ENCODE peak calls at places on chromosomes 5 and 9, in eight cellular contexts. One of them, this sample, is unnamed. For H3K4me1, the result is how much of the 10 kb centered on the place peaks cover.

GRCh38 chr5:67693956-67694564 is 497.5 kb upstream of the CD180 start:
- DNase-seq in thyroid gland: peak
- DNase-seq in upper lobe of right lung: peak
- DNase-seq in neuronal stem cell: no peak
- DNase-seq in colonic mucosa: peak
- DNase-seq in cardiac muscle cell: peak
- DNase-seq in DND-41: no peak
- DNase-seq in small intestine: peak
- DNase-seq in this sample: no peak

GRCh38 chr5:143619038-143619437 is 192.9 kb upstream of the HMHB1 start:
- DNase-seq in cardiac muscle cell: no peak
- DNase-seq in thyroid gland: no peak
- DNase-seq in small intestine: no peak
- DNase-seq in upper lobe of right lung: no peak
- DNase-seq in DND-41: no peak
- DNase-seq in neuronal stem cell: no peak
- DNase-seq in colonic mucosa: no peak
- DNase-seq in this sample: no peak

GRCh38 chr9:110672873-110673508 is 4.4 kb downstream of the MUSK start:
- DNase-seq in colonic mucosa: no peak
- DNase-seq in neuronal stem cell: no peak
- DNase-seq in thyroid gland: no peak
- DNase-seq in small intestine: no peak
- DNase-seq in DND-41: no peak
- DNase-seq in cardiac muscle cell: no peak
- DNase-seq in upper lobe of right lung: no peak
- DNase-seq in this sample: no peak

GRCh38 chr5:142551242-142552067 is 134.4 kb downstream of the FGF1 start:
- DNase-seq in colonic mucosa: no peak
- DNase-seq in cardiac muscle cell: peak
- DNase-seq in small intestine: peak
- DNase-seq in neuronal stem cell: peak
- DNase-seq in thyroid gland: no peak
- DNase-seq in upper lobe of right lung: no peak
- DNase-seq in DND-41: no peak
- DNase-seq in this sample: no peak

GRCh38 chr5:52682492-52682891 is 105.2 kb upstream of the ITGA1 start:
- DNase-seq in DND-41: no peak
- DNase-seq in cardiac muscle cell: no peak
- DNase-seq in small intestine: no peak
- DNase-seq in neuronal stem cell: no peak
- DNase-seq in colonic mucosa: no peak
- DNase-seq in thyroid gland: no peak
- DNase-seq in upper lobe of right lung: no peak
- DNase-seq in this sample: no peak

GRCh38 chr9:124286292-124286931 is 28.7 kb downstream of the NEK6 start:
- DNase-seq in DND-41: no peak
- DNase-seq in colonic mucosa: peak
- DNase-seq in cardiac muscle cell: no peak
- DNase-seq in upper lobe of right lung: peak
- DNase-seq in neuronal stem cell: no peak
- DNase-seq in small intestine: peak
- DNase-seq in thyroid gland: no peak
- DNase-seq in this sample: no peak

GRCh38 chr9:113444736-113445135 is 18.8 kb upstream of the RGS3 start:
- DNase-seq in upper lobe of right lung: no peak
- DNase-seq in neuronal stem cell: no peak
- DNase-seq in cardiac muscle cell: no peak
- DNase-seq in DND-41: no peak
- DNase-seq in thyroid gland: no peak
- DNase-seq in colonic mucosa: no peak
- DNase-seq in small intestine: no peak
- DNase-seq in this sample: no peak

GRCh38 chr5:141875022-141875740 is 3.0 kb downstream of the PCDH1 start:
- DNase-seq in upper lobe of right lung: no peak
- DNase-seq in small intestine: no peak
- DNase-seq in colonic mucosa: no peak
- DNase-seq in thyroid gland: no peak
- DNase-seq in cardiac muscle cell: no peak
- DNase-seq in neuronal stem cell: no peak
- DNase-seq in DND-41: no peak
- DNase-seq in this sample: no peak

GRCh38 chr5:145479862-145480261 is 355.3 kb downstream of the PRELID2 start:
- DNase-seq in cardiac muscle cell: no peak
- DNase-seq in DND-41: no peak
- DNase-seq in small intestine: no peak
- DNase-seq in thyroid gland: no peak
- DNase-seq in colonic mucosa: no peak
- DNase-seq in neuronal stem cell: no peak
- DNase-seq in upper lobe of right lung: no peak
- DNase-seq in this sample: no peak

GRCh38 chr9:113567361-113568080 is 104.0 kb downstream of the RGS3 start:
- DNase-seq in thyroid gland: no peak
- DNase-seq in cardiac muscle cell: no peak
- DNase-seq in colonic mucosa: no peak
- DNase-seq in upper lobe of right lung: peak
- DNase-seq in small intestine: no peak
- DNase-seq in neuronal stem cell: no peak
- DNase-seq in DND-41: no peak
- DNase-seq in this sample: no peak

GRCh38 chr5:133473291-133473690 is 139.1 kb downstream of the FSTL4 start:
- DNase-seq in upper lobe of right lung: no peak
- DNase-seq in colonic mucosa: no peak
- DNase-seq in small intestine: no peak
- DNase-seq in thyroid gland: no peak
- DNase-seq in cardiac muscle cell: no peak
- DNase-seq in DND-41: no peak
- DNase-seq in neuronal stem cell: no peak
- DNase-seq in this sample: no peak

GRCh38 chr5:133475986-133476385 is 136.4 kb downstream of the FSTL4 start:
- DNase-seq in thyroid gland: no peak
- DNase-seq in upper lobe of right lung: no peak
- DNase-seq in colonic mucosa: no peak
- DNase-seq in neuronal stem cell: no peak
- DNase-seq in DND-41: no peak
- DNase-seq in cardiac muscle cell: no peak
- DNase-seq in small intestine: no peak
- DNase-seq in this sample: no peak

GRCh38 chr5:133471699-133472098 is 140.6 kb downstream of the FSTL4 start:
- DNase-seq in DND-41: no peak
- DNase-seq in cardiac muscle cell: no peak
- DNase-seq in neuronal stem cell: no peak
- DNase-seq in colonic mucosa: no peak
- DNase-seq in upper lobe of right lung: no peak
- DNase-seq in thyroid gland: no peak
- DNase-seq in small intestine: no peak
- DNase-seq in this sample: no peak

GRCh38 chr5:133472829-133473228 is 139.5 kb downstream of the FSTL4 start:
- DNase-seq in colonic mucosa: no peak
- DNase-seq in DND-41: no peak
- DNase-seq in thyroid gland: no peak
- DNase-seq in small intestine: no peak
- DNase-seq in neuronal stem cell: no peak
- DNase-seq in cardiac muscle cell: no peak
- DNase-seq in upper lobe of right lung: no peak
- DNase-seq in this sample: no peak

DNA sequence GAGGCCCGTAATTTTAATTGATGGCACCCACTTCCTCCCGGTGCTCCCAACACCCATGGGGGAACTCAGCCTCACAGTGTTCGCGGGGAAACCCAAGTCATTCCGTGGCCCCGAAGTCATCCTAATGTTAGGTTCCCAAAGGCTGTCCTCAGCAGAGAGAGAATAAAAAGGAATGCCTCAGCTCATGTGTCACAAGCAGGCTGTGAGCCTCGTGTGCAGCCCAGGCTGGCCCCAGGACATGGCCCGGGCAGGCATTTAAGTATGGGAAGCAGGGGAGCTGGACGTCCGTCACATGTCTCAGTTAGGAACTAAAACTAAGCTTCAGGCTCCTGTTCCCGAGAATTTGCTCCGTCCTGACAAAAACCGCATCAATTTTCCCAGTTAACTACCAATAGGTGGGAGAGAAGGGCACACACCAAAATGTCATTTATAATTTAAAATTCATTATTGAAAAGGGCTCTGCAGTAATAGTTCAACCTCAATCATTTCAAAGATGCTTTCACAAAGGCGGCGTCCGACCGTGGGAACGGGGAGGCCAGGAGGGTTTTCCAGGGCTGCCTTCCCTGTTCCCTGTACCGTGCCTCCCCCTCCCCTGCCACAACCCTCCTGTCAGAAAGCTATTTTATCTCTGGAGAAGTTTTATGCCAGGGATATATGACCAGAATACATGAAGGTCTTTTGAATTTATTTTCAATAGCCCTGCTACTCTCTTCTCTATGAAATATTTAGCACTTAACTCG is 137.3 kb downstream of the FSTL4 start:
- DNase-seq in thyroid gland: no peak
- DNase-seq in colonic mucosa: no peak
- DNase-seq in DND-41: peak
- DNase-seq in upper lobe of right lung: no peak
- DNase-seq in small intestine: no peak
- DNase-seq in neuronal stem cell: no peak
- DNase-seq in cardiac muscle cell: no peak
- DNase-seq in this sample: no peak
- H3K4me1 ChIP-seq in thyroid gland: under half
- H3K4me1 ChIP-seq in colonic mucosa: under half
- H3K4me1 ChIP-seq in DND-41: under half
- H3K4me1 ChIP-seq in upper lobe of right lung: under half
- H3K4me1 ChIP-seq in small intestine: under half
- H3K4me1 ChIP-seq in neuronal stem cell: under half
- H3K4me1 ChIP-seq in cardiac muscle cell: under half
- H3K4me1 ChIP-seq in this sample: under half

DNA sequence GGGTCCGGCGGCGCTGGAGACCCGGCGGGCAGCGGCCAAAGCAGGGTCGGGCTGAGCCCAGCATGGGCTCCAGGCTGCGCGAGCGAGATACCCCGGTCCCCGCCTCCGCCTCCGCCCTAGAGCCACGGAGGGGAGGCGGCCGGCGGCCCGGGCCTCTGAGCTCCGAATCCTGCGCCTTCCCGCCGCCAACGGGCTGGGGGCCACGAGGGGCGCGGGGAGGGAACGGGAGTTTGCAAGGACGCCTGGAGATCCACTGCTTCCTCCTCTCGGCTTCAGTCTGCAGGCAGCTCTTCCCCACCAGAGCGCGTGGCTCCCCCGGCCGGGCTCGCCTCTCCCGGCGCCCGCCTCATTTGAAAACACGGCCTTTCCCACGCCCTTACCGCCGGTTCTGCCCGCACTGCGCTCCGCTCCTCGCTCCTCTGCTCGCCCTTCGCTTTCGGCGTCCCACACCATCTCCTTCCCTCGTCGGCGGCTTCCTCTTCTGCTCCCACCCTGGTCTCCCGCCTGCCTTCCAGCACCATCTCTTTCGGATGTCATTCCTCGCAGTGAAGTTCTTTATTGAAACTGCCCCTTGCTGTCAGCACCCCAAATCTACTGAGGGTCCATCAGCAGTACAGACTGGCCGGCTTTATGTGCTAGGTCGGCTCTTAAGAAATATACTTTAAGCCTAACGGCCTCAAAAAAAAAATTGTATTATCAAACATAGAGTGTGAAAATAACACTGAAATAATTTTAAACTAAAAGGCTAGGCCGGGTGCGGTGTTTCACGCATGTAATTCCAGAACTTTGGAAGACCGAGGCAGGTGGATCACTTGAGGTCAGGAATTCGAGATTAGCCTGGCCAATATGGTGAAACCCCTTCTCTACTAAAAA is 105.0 kb upstream of the FAM120A start:
- DNase-seq in thyroid gland: no peak
- DNase-seq in DND-41: no peak
- DNase-seq in neuronal stem cell: peak
- DNase-seq in upper lobe of right lung: peak
- DNase-seq in small intestine: no peak
- DNase-seq in cardiac muscle cell: peak
- DNase-seq in colonic mucosa: no peak
- DNase-seq in this sample: no peak
- H3K4me3 ChIP-seq in thyroid gland: peak
- H3K4me3 ChIP-seq in DND-41: no peak
- H3K4me3 ChIP-seq in neuronal stem cell: peak
- H3K4me3 ChIP-seq in upper lobe of right lung: peak
- H3K4me3 ChIP-seq in small intestine: no peak
- H3K4me3 ChIP-seq in cardiac muscle cell: peak
- H3K4me3 ChIP-seq in colonic mucosa: peak
- H3K4me3 ChIP-seq in this sample: no peak

GRCh38 chr5:151447174-151448037 is at the start of gene SLC36A1:
- DNase-seq in DND-41: peak
- DNase-seq in neuronal stem cell: peak
- DNase-seq in cardiac muscle cell: peak
- DNase-seq in upper lobe of right lung: peak
- DNase-seq in small intestine: peak
- DNase-seq in colonic mucosa: peak
- DNase-seq in thyroid gland: peak
- DNase-seq in this sample: peak

GRCh38 chr5:151449836-151450235 is 2.4 kb downstream of the SLC36A1 start:
- DNase-seq in neuronal stem cell: no peak
- DNase-seq in cardiac muscle cell: no peak
- DNase-seq in colonic mucosa: no peak
- DNase-seq in thyroid gland: no peak
- DNase-seq in upper lobe of right lung: no peak
- DNase-seq in small intestine: no peak
- DNase-seq in DND-41: no peak
- DNase-seq in this sample: no peak

GRCh38 chr5:151449288-151449687 is 1.9 kb downstream of the SLC36A1 start:
- DNase-seq in small intestine: peak
- DNase-seq in thyroid gland: no peak
- DNase-seq in DND-41: no peak
- DNase-seq in colonic mucosa: no peak
- DNase-seq in cardiac muscle cell: no peak
- DNase-seq in upper lobe of right lung: no peak
- DNase-seq in neuronal stem cell: no peak
- DNase-seq in this sample: no peak

GRCh38 chr5:151450605-151451004 is 3.2 kb downstream of the SLC36A1 start:
- DNase-seq in DND-41: no peak
- DNase-seq in small intestine: peak
- DNase-seq in upper lobe of right lung: no peak
- DNase-seq in colonic mucosa: no peak
- DNase-seq in cardiac muscle cell: no peak
- DNase-seq in thyroid gland: no peak
- DNase-seq in neuronal stem cell: no peak
- DNase-seq in this sample: no peak

GRCh38 chr5:151448038-151448985 is 909 bp downstream of the SLC36A1 start:
- DNase-seq in colonic mucosa: peak
- DNase-seq in thyroid gland: peak
- DNase-seq in upper lobe of right lung: no peak
- DNase-seq in small intestine: peak
- DNase-seq in neuronal stem cell: peak
- DNase-seq in cardiac muscle cell: peak
- DNase-seq in DND-41: peak
- DNase-seq in this sample: no peak
- H3K27ac ChIP-seq in colonic mucosa: peak
- H3K27ac ChIP-seq in thyroid gland: peak
- H3K27ac ChIP-seq in upper lobe of right lung: peak
- H3K27ac ChIP-seq in small intestine: peak
- H3K27ac ChIP-seq in neuronal stem cell: no peak
- H3K27ac ChIP-seq in cardiac muscle cell: no peak
- H3K27ac ChIP-seq in DND-41: peak
- H3K27ac ChIP-seq in this sample: no peak

DNA sequence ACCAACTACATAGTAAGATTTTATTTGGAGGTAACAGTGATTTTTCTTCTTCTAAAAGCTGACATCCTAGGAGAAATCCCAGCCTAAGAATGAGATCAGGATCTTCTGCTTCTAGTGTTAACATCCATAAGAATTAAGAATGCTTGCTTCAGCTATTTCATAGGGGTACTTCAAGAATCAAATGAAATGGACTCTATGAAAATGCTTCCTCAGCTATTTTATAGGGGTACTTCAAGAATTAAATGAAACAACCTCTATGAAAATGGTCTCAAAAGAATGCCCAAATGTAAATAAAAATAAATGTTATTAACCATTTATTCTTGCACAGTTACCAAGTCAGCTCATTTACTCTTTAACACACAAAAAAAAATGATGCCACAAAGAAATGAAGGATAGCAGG is 31.5 kb downstream of the ZNF608 start:
- DNase-seq in neuronal stem cell: no peak
- DNase-seq in DND-41: no peak
- DNase-seq in upper lobe of right lung: no peak
- DNase-seq in colonic mucosa: no peak
- DNase-seq in cardiac muscle cell: no peak
- DNase-seq in small intestine: no peak
- DNase-seq in thyroid gland: no peak
- DNase-seq in this sample: no peak
- H3K4me1 ChIP-seq in neuronal stem cell: under half
- H3K4me1 ChIP-seq in DND-41: under half
- H3K4me1 ChIP-seq in upper lobe of right lung: under half
- H3K4me1 ChIP-seq in colonic mucosa: under half
- H3K4me1 ChIP-seq in cardiac muscle cell: half or more
- H3K4me1 ChIP-seq in small intestine: under half
- H3K4me1 ChIP-seq in thyroid gland: under half
- H3K4me1 ChIP-seq in this sample: under half

This sample was measured in CD4-positive, CD25-positive, alpha-beta regulatory T cell.